ENCODE peak calls at places on chromosome 5, in six cellular contexts. One of them, this sample, is unnamed.
A peak's percentile ranks its signal among the peaks of the same experiment; 100 is the strongest.

GRCh38 chr5:177134653-177135225 is 1.2 kb downstream of the NSD1 start:
- DNase-seq in NCI-H1436 treated with DMSO at 0.1 percent for 48 hours: no peak
- DNase-seq in amygdala: no peak
- DNase-seq in PC-3: peak; percentile 14
- DNase-seq in T47D: no peak
- DNase-seq in NCI-H510A: no peak
- DNase-seq in this sample: no peak

GRCh38 chr5:10695055-10695649 is 65.9 kb downstream of the DAP start:
- DNase-seq in NCI-H1436 treated with DMSO at 0.1 percent for 48 hours: no peak
- DNase-seq in amygdala: peak; percentile 15
- DNase-seq in PC-3: peak; percentile 96
- DNase-seq in T47D: peak; percentile 79
- DNase-seq in NCI-H510A: peak; percentile 14
- DNase-seq in this sample: peak; percentile 25

GRCh38 chr5:58012103-58012502 is 447.8 kb downstream of the PLK2 start:
- DNase-seq in NCI-H1436 treated with DMSO at 0.1 percent for 48 hours: no peak
- DNase-seq in amygdala: no peak
- DNase-seq in PC-3: peak; percentile 6
- DNase-seq in T47D: no peak
- DNase-seq in NCI-H510A: no peak
- DNase-seq in this sample: no peak

GRCh38 chr5:143713331-143714032 is 98.5 kb upstream of the HMHB1 start:
- DNase-seq in NCI-H1436 treated with DMSO at 0.1 percent for 48 hours: no peak
- DNase-seq in amygdala: no peak
- DNase-seq in PC-3: no peak
- DNase-seq in T47D: no peak
- DNase-seq in NCI-H510A: no peak
- DNase-seq in this sample: no peak

GRCh38 chr5:28390341-28390740 is 1352.0 kb upstream of the CDH9 start:
- DNase-seq in NCI-H1436 treated with DMSO at 0.1 percent for 48 hours: no peak
- DNase-seq in amygdala: no peak
- DNase-seq in PC-3: no peak
- DNase-seq in T47D: no peak
- DNase-seq in NCI-H510A: no peak
- DNase-seq in this sample: no peak

GRCh38 chr5:129852747-129853352 is 51.4 kb upstream of the CHSY3 start:
- DNase-seq in NCI-H1436 treated with DMSO at 0.1 percent for 48 hours: no peak
- DNase-seq in amygdala: peak; percentile 1
- DNase-seq in PC-3: peak; percentile 77
- DNase-seq in T47D: peak; percentile 84
- DNase-seq in NCI-H510A: peak; percentile 2
- DNase-seq in this sample: peak; percentile 4

GRCh38 chr5:111680737-111681413 is 76.1 kb downstream of the NREP start:
- DNase-seq in NCI-H1436 treated with DMSO at 0.1 percent for 48 hours: no peak
- DNase-seq in amygdala: no peak
- DNase-seq in PC-3: peak; percentile 97
- DNase-seq in T47D: peak; percentile 79
- DNase-seq in NCI-H510A: no peak
- DNase-seq in this sample: peak; percentile 9

GRCh38 chr5:109359643-109360042 is 50.1 kb downstream of the PJA2 start:
- DNase-seq in NCI-H1436 treated with DMSO at 0.1 percent for 48 hours: no peak
- DNase-seq in amygdala: no peak
- DNase-seq in PC-3: no peak
- DNase-seq in T47D: no peak
- DNase-seq in NCI-H510A: no peak
- DNase-seq in this sample: no peak

GRCh38 chr5:147485046-147485445 is 24.8 kb downstream of the DPYSL3 start:
- DNase-seq in NCI-H1436 treated with DMSO at 0.1 percent for 48 hours: no peak
- DNase-seq in amygdala: no peak
- DNase-seq in PC-3: no peak
- DNase-seq in T47D: no peak
- DNase-seq in NCI-H510A: no peak
- DNase-seq in this sample: no peak

GRCh38 chr5:166722939-166723338 is 1568.5 kb upstream of the WWC1 start:
- DNase-seq in NCI-H1436 treated with DMSO at 0.1 percent for 48 hours: no peak
- DNase-seq in amygdala: no peak
- DNase-seq in PC-3: peak; percentile 32
- DNase-seq in T47D: peak; percentile 38
- DNase-seq in NCI-H510A: no peak
- DNase-seq in this sample: no peak

GRCh38 chr5:177362102-177362868 is 4.6 kb downstream of the RGS14 start:
- DNase-seq in NCI-H1436 treated with DMSO at 0.1 percent for 48 hours: no peak
- DNase-seq in amygdala: no peak
- DNase-seq in PC-3: no peak
- DNase-seq in T47D: no peak
- DNase-seq in NCI-H510A: no peak
- DNase-seq in this sample: no peak

GRCh38 chr5:136249678-136250266 is 56.8 kb upstream of the SMIM32 start:
- DNase-seq in NCI-H1436 treated with DMSO at 0.1 percent for 48 hours: no peak
- DNase-seq in amygdala: no peak
- DNase-seq in PC-3: peak; percentile 63
- DNase-seq in T47D: peak; percentile 71
- DNase-seq in NCI-H510A: no peak
- DNase-seq in this sample: peak; percentile 20

GRCh38 chr5:69234457-69235268 is at the start of gene CDK7:
- DNase-seq in NCI-H1436 treated with DMSO at 0.1 percent for 48 hours: peak; percentile 15
- DNase-seq in amygdala: peak; percentile 83
- DNase-seq in PC-3: peak; percentile 91
- DNase-seq in T47D: peak; percentile 94
- DNase-seq in NCI-H510A: peak; percentile 79
- DNase-seq in this sample: peak; percentile 36

GRCh38 chr5:10289353-10289752 is 18.3 kb downstream of the CMBL start:
- DNase-seq in NCI-H1436 treated with DMSO at 0.1 percent for 48 hours: no peak
- DNase-seq in amygdala: no peak
- DNase-seq in PC-3: no peak
- DNase-seq in T47D: no peak
- DNase-seq in NCI-H510A: no peak
- DNase-seq in this sample: peak; percentile 70

GRCh38 chr5:25414746-25415145 is 770.0 kb upstream of the CDH10 start:
- DNase-seq in NCI-H1436 treated with DMSO at 0.1 percent for 48 hours: no peak
- DNase-seq in amygdala: no peak
- DNase-seq in PC-3: peak; percentile 72
- DNase-seq in T47D: no peak
- DNase-seq in NCI-H510A: no peak
- DNase-seq in this sample: no peak

GRCh38 chr5:57650360-57651069 is 167.9 kb upstream of the ACTBL2 start:
- DNase-seq in NCI-H1436 treated with DMSO at 0.1 percent for 48 hours: no peak
- DNase-seq in amygdala: no peak
- DNase-seq in PC-3: peak; percentile 64
- DNase-seq in T47D: peak; percentile 84
- DNase-seq in NCI-H510A: no peak
- DNase-seq in this sample: no peak

GRCh38 chr5:142495561-142495960 is 170.7 kb upstream of the SPRY4 start:
- DNase-seq in NCI-H1436 treated with DMSO at 0.1 percent for 48 hours: no peak
- DNase-seq in amygdala: no peak
- DNase-seq in PC-3: no peak
- DNase-seq in T47D: no peak
- DNase-seq in NCI-H510A: no peak
- DNase-seq in this sample: no peak

GRCh38 chr5:149141224-149141956 is at the start of gene ABLIM3:
- DNase-seq in NCI-H1436 treated with DMSO at 0.1 percent for 48 hours: no peak
- DNase-seq in amygdala: no peak
- DNase-seq in PC-3: peak; percentile 96
- DNase-seq in T47D: peak; percentile 78
- DNase-seq in NCI-H510A: peak; percentile 52
- DNase-seq in this sample: no peak

GRCh38 chr5:135095052-135095715 is 61.2 kb upstream of the PITX1 start:
- DNase-seq in NCI-H1436 treated with DMSO at 0.1 percent for 48 hours: no peak
- DNase-seq in amygdala: no peak
- DNase-seq in PC-3: no peak
- DNase-seq in T47D: peak; percentile 75
- DNase-seq in NCI-H510A: no peak
- DNase-seq in this sample: no peak

GRCh38 chr5:102856374-102856748 is 101.3 kb downstream of the PAM start:
- DNase-seq in NCI-H1436 treated with DMSO at 0.1 percent for 48 hours: no peak
- DNase-seq in amygdala: no peak
- DNase-seq in PC-3: peak; percentile 88
- DNase-seq in T47D: no peak
- DNase-seq in NCI-H510A: no peak
- DNase-seq in this sample: no peak

GRCh38 chr5:66861402-66861801 is 265.2 kb downstream of the MAST4 start:
- DNase-seq in NCI-H1436 treated with DMSO at 0.1 percent for 48 hours: no peak
- DNase-seq in amygdala: no peak
- DNase-seq in PC-3: no peak
- DNase-seq in T47D: peak; percentile 33
- DNase-seq in NCI-H510A: no peak
- DNase-seq in this sample: no peak

GRCh38 chr5:11655681-11656080 is 248.6 kb downstream of the CTNND2 start:
- DNase-seq in NCI-H1436 treated with DMSO at 0.1 percent for 48 hours: no peak
- DNase-seq in amygdala: no peak
- DNase-seq in PC-3: no peak
- DNase-seq in T47D: no peak
- DNase-seq in NCI-H510A: no peak
- DNase-seq in this sample: no peak

GRCh38 chr5:42749020-42749419 is 7.6 kb upstream of the CCDC152 start:
- DNase-seq in NCI-H1436 treated with DMSO at 0.1 percent for 48 hours: no peak
- DNase-seq in amygdala: no peak
- DNase-seq in PC-3: peak; percentile 68
- DNase-seq in T47D: no peak
- DNase-seq in NCI-H510A: no peak
- DNase-seq in this sample: no peak

GRCh38 chr5:53095222-53095621 is 14.3 kb downstream of the MOCS2 start:
- DNase-seq in NCI-H1436 treated with DMSO at 0.1 percent for 48 hours: no peak
- DNase-seq in amygdala: no peak
- DNase-seq in PC-3: no peak
- DNase-seq in T47D: no peak
- DNase-seq in NCI-H510A: no peak
- DNase-seq in this sample: no peak

GRCh38 chr5:113112435-113112834 is 135.8 kb downstream of the DCP2 start:
- DNase-seq in NCI-H1436 treated with DMSO at 0.1 percent for 48 hours: no peak
- DNase-seq in amygdala: no peak
- DNase-seq in PC-3: peak; percentile 73
- DNase-seq in T47D: no peak
- DNase-seq in NCI-H510A: no peak
- DNase-seq in this sample: no peak

GRCh38 chr5:141003026-141003425 is 36.8 kb downstream of the PCDHAC2 start:
- DNase-seq in NCI-H1436 treated with DMSO at 0.1 percent for 48 hours: no peak
- DNase-seq in amygdala: no peak
- DNase-seq in PC-3: peak; percentile 60
- DNase-seq in T47D: no peak
- DNase-seq in NCI-H510A: no peak
- DNase-seq in this sample: no peak

GRCh38 chr5:138944527-138945322 is 69.6 kb upstream of the LRRTM2 start:
- DNase-seq in NCI-H1436 treated with DMSO at 0.1 percent for 48 hours: no peak
- DNase-seq in amygdala: no peak
- DNase-seq in PC-3: no peak
- DNase-seq in T47D: no peak
- DNase-seq in NCI-H510A: no peak
- DNase-seq in this sample: no peak

This sample was measured in NCI-H2107.